ENCODE peak calls at places on chromosomes 2 and 18, in six cellular contexts. D is tibial artery, N is GM04503, G is AG09309, O is OCI-LY7, I is esophagus squamous epithelium. P is an unnamed sample.

GRCh38 chr2:446963-447540 is 159.2 kb upstream of the ALKAL2 start:
- DNase-seq in G (no peak), I (no peak), D (no peak), O (peak; percentile 5), N (no peak), P (no peak)

GRCh38 chr2:233409286-233409991 is 55.1 kb downstream of the DGKD start:
- DNase-seq in O (no peak), N (no peak), I (no peak), G (no peak), D (peak; percentile 82), P (no peak)

GRCh38 chr2:151891566-151892194 is 63.5 kb upstream of the ARL5A start:
- DNase-seq in O (no peak), N (no peak), I (no peak), D (no peak), G (no peak), P (no peak)

GRCh38 chr2:161382747-161383146 is 33.4 kb upstream of the TBR1 start:
- DNase-seq in N (no peak), O (no peak), G (no peak), I (no peak), D (no peak), P (no peak)

GRCh38 chr2:158232476-158232875 is 130.8 kb downstream of the UPP2 start:
- DNase-seq in G (no peak), N (no peak), I (no peak), D (no peak), O (no peak), P (no peak)

GRCh38 chr2:199663157-199663556 is 187.8 kb downstream of the FTCDNL1 start:
- DNase-seq in D (no peak), G (no peak), N (no peak), O (peak; percentile 5), I (no peak), P (no peak)

GRCh38 chr18:3248670-3249359 is 1.2 kb downstream of the MYL12A start:
- DNase-seq in I (no peak), D (no peak), N (no peak), G (no peak), O (peak; percentile 67), P (peak; percentile 46)

GRCh38 chr2:212595036-212595654 is 56.5 kb upstream of the ERBB4 start:
- DNase-seq in D (no peak), O (peak; percentile 15), G (peak; percentile 3), N (no peak), I (no peak), P (peak; percentile 19)

GRCh38 chr2:74131901-74132300 is 15.8 kb downstream of the BOLA3 start:
- DNase-seq in O (no peak), D (no peak), I (no peak), N (no peak), G (no peak), P (no peak)

GRCh38 chr2:109396338-109397180 is 217.2 kb downstream of the SEPTIN10 start:
- DNase-seq in D (no peak), O (no peak), I (no peak), N (no peak), G (no peak), P (no peak)

GRCh38 chr2:163774862-163775261 is 39.1 kb upstream of the FIGN start:
- DNase-seq in I (no peak), D (no peak), N (peak; percentile 75), O (no peak), G (peak; percentile 74), P (no peak)

GRCh38 chr2:240797914-240798313 is 22.1 kb downstream of the KIF1A start:
- DNase-seq in D (peak; percentile 15), N (no peak), O (no peak), G (no peak), I (no peak), P (no peak)

GRCh38 chr2:232352511-232353091 is 25.9 kb upstream of the ALPP start:
- DNase-seq in D (no peak), G (no peak), N (no peak), I (no peak), O (no peak), P (no peak)

GRCh38 chr18:21117385-21118135 is 5.9 kb upstream of the ROCK1 start:
- DNase-seq in D (no peak), O (no peak), G (peak; percentile 78), I (no peak), N (peak; percentile 82), P (peak; percentile 61)

GRCh38 chr2:27369471-27370025 is 590 bp downstream of the EIF2B4 start:
- DNase-seq in D (no peak), O (no peak), I (no peak), N (no peak), G (no peak), P (peak; percentile 58)

GRCh38 chr2:74562126-74562775 is 7.7 kb downstream of the DOK1 start:
- DNase-seq in N (no peak), D (no peak), I (no peak), O (no peak), G (no peak), P (no peak)

GRCh38 chr2:29920631-29921559 is 491 bp downstream of the ALK start:
- DNase-seq in G (no peak), I (no peak), D (no peak), O (no peak), N (no peak), P (no peak)